ENCODE peak calls at places on chromosomes 13 and 19, in seven cellular contexts. P is upper lobe of left lung, S is breast epithelium, X is uterus, N is ovary, D is right lobe of liver, C is A549. O is an unnamed sample.

GRCh38 chr13:23447927-23448326 is 14.4 kb upstream of the SACS start:
- DNase-seq in P (no peak), S (no peak), X (no peak), N (no peak), D (no peak), C (no peak), O (no peak)

GRCh38 chr13:27039171-27039701 is 132.4 kb downstream of the USP12 start:
- DNase-seq in P (no peak), S (no peak), X (no peak), N (no peak), D (no peak), C (no peak), O (no peak)

GRCh38 chr19:47762615-47763308 is 15.7 kb upstream of the SELENOW start:
- DNase-seq in P (no peak), S (no peak), X (peak; percentile 54), N (no peak), D (peak; percentile 38), C (no peak), O (peak; percentile 59)

GRCh38 chr19:47272448-47273312 is 2.0 kb upstream of the INAFM1 start:
- DNase-seq in P (no peak), S (no peak), X (peak; percentile 71), N (peak; percentile 80), D (peak; percentile 52), C (no peak), O (no peak)

GRCh38 chr19:44891016-44891882 is at the start of gene TOMM40:
- DNase-seq in P (no peak), S (no peak), X (peak; percentile 100), N (no peak), D (peak; percentile 100), C (peak; percentile 100), O (no peak)

GRCh38 chr19:384801-385169 is 24.2 kb downstream of the C2CD4C start:
- DNase-seq in P (no peak), S (peak; percentile 24), X (no peak), N (no peak), D (no peak), C (no peak), O (no peak)

GRCh38 chr19:51168571-51169282 is 26.6 kb downstream of the SIGLEC7 start:
- DNase-seq in P (no peak), S (no peak), X (no peak), N (peak; percentile 65), D (no peak), C (no peak), O (no peak)

GRCh38 chr19:39167461-39168257 is 29.1 kb upstream of the NCCRP1 start:
- DNase-seq in P (peak; percentile 85), S (peak; percentile 89), X (no peak), N (peak; percentile 38), D (no peak), C (no peak), O (no peak)

GRCh38 chr19:21921691-21922180 is 85.8 kb upstream of the ZNF43 start:
- DNase-seq in P (no peak), S (no peak), X (no peak), N (no peak), D (no peak), C (no peak), O (no peak)

GRCh38 chr13:104024416-104025170 is 958.4 kb upstream of the SLC10A2 start:
- DNase-seq in P (no peak), S (no peak), X (no peak), N (no peak), D (no peak), C (no peak), O (peak; percentile 57)

GRCh38 chr19:45919678-45920077 is 5.1 kb upstream of the NANOS2 start:
- DNase-seq in P (no peak), S (no peak), X (no peak), N (no peak), D (no peak), C (no peak), O (no peak)

GRCh38 chr13:34886987-34887386 is 55.1 kb upstream of the NBEA start:
- DNase-seq in P (no peak), S (no peak), X (no peak), N (no peak), D (no peak), C (no peak), O (no peak)

GRCh38 chr13:74868044-74868443 is 613.9 kb downstream of the TBC1D4 start:
- DNase-seq in P (no peak), S (no peak), X (no peak), N (no peak), D (no peak), C (no peak), O (no peak)

GRCh38 chr13:112247471-112248405 is 128.4 kb upstream of the SPACA7 start:
- DNase-seq in P (peak; percentile 34), S (no peak), X (no peak), N (no peak), D (no peak), C (no peak), O (no peak)

GRCh38 chr13:48231080-48231479 is 1.9 kb upstream of the ITM2B start:
- DNase-seq in P (no peak), S (no peak), X (peak; percentile 71), N (no peak), D (no peak), C (peak; percentile 10), O (no peak)

GRCh38 chr13:88339271-88339741 is 668.1 kb downstream of the SLITRK5 start:
- DNase-seq in P (no peak), S (no peak), X (no peak), N (peak; percentile 38), D (no peak), C (no peak), O (peak; percentile 9)

GRCh38 chr13:30806784-30807183 is 71.4 kb downstream of the ALOX5AP start:
- DNase-seq in P (no peak), S (no peak), X (no peak), N (no peak), D (no peak), C (peak; percentile 13), O (peak; percentile 28)

GRCh38 chr13:94128430-94128829 is 351.1 kb downstream of the DCT start:
- DNase-seq in P (no peak), S (no peak), X (no peak), N (no peak), D (peak; percentile 15), C (no peak), O (peak; percentile 43)

GRCh38 chr13:38753878-38754277 is 67.0 kb downstream of the FREM2 start:
- DNase-seq in P (no peak), S (no peak), X (no peak), N (no peak), D (no peak), C (no peak), O (no peak)

GRCh38 chr13:73820285-73820684 is 313.9 kb downstream of the KLF12 start:
- DNase-seq in P (no peak), S (no peak), X (no peak), N (no peak), D (no peak), C (no peak), O (no peak)

GRCh38 chr19:31518216-31518615 is 169.0 kb upstream of the TSHZ3 start:
- DNase-seq in P (no peak), S (no peak), X (no peak), N (no peak), D (no peak), C (no peak), O (no peak)

GRCh38 chr13:41496420-41497234 is 39.3 kb downstream of the RGCC start:
- DNase-seq in P (no peak), S (no peak), X (no peak), N (no peak), D (no peak), C (no peak), O (no peak)

GRCh38 chr19:44072543-44073401 is 813 bp downstream of the ZNF284 start:
- DNase-seq in P (no peak), S (no peak), X (no peak), N (no peak), D (no peak), C (no peak), O (peak; percentile 6)

GRCh38 chr13:35731471-35731870 is 255.0 kb upstream of the MAB21L1 start:
- DNase-seq in P (no peak), S (no peak), X (no peak), N (no peak), D (no peak), C (no peak), O (no peak)

DNA sequence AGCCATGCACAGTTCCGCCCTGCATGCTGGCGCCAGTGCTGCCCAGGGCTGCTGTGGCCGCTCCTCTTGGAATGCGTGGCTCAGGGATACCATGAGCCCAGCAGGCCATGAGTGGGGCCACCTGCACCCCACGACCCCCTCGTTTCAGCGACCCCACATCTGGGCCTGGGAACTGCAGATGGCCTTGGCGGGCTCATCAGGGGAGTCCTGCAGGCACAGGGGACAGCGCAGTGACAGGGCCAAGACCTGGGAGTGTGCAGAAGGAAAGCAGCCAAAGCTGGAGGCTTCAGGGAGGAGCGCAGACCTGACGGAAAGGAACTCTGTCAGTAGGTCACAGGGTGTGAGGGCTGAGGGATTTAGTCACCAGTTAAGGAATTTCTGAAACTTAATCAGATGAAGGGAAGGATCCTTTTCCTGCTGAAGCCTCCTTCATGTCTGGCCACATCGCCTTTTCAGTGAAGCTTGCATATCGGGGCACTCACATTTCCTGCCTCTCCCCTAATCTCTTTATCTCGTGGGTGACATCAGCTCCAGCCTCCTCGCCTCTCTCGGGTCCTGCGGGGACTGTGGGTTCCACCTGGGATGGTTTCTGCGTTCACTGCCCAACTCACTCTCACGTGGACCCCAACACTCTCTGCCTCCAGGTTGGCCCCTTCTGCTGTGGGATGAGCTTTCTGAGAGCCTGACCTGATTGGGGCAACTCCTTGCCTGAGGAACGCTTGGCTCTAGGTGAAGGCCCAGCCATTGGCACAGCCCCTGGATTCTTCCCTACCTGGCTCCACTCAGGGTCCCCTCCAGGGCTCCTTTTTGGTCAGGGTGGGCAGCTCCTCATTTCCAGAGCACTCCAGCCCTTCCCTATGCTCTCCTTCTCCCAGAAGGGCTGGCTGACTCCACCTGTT is 123.5 kb downstream of the CRYL1 start:
- DNase-seq in P (peak; percentile 63), S (no peak), X (no peak), N (no peak), D (no peak), C (no peak), O (peak; percentile 50)
- H3K4me1 ChIP-seq in P (no peaks in the 10 kb centered on the region), S (no peaks in the 10 kb centered on the region), X (no peaks in the 10 kb centered on the region), N (no peaks in the 10 kb centered on the region), D (no peaks in the 10 kb centered on the region), C (no peaks in the 10 kb centered on the region), O (peaks cover 6% of the 10 kb centered on the region)

DNA sequence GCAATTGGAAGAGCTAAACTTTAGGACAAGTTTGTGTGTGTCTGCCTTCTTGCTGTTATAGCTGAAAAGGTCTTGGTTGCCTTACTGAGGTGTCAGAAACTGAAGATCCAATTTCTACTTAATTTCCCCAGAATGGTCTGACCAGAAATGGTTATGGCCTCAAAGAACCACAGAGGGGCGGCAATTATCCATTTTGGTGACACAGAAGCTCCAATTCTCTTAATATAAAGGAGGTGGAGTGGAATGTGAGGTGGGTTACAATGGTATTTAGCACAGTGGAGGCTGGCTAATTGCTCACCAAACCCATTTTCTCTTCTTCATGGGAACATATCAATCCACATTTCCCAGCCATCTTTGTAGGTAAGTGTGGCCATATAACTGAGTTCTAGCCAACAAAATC is 1157.2 kb downstream of the OLFM4 start:
- DNase-seq in P (no peak), S (no peak), X (no peak), N (no peak), D (no peak), C (no peak), O (no peak)
- TF ChIP-seq CTCF in P (no peak), S (no peak), X (no peak), N (no peak), D (no peak), C (no peak), O (no peak)

GRCh38 chr19:49802836-49803528 is 10.1 kb downstream of the FUZ start:
- DNase-seq in P (no peak), S (no peak), X (peak; percentile 44), N (no peak), D (no peak), C (no peak), O (no peak)
- H3K4me3 ChIP-seq in P (no peak overlapping the region), S (peak overlapping the region; percentile 51), X (no peak overlapping the region), N (no peak overlapping the region), D (no peak overlapping the region), C (no peak overlapping the region), O (no peak overlapping the region)

GRCh38 chr19:6888967-6889366 is 1.6 kb downstream of the ADGRE1 start:
- DNase-seq in P (no peak), S (no peak), X (no peak), N (no peak), D (no peak), C (no peak), O (no peak)
- H3K4me1 ChIP-seq in P (no peaks in the 10 kb centered on the region), S (no peaks in the 10 kb centered on the region), X (no peaks in the 10 kb centered on the region), N (no peaks in the 10 kb centered on the region), D (no peaks in the 10 kb centered on the region), C (no peaks in the 10 kb centered on the region), O (no peaks in the 10 kb centered on the region)